ENCODE peak calls at places on chromosomes 12 and 14, in seven cellular contexts. O is Panc1; Z is suprapubic skin; Q is mesendoderm; B is upper lobe of right lung; M is CD8-positive, alpha-beta memory T cell; E is HCT116. T is an unnamed sample.

GRCh38 chr12:91685917-91686316 is 459.7 kb downstream of the BTG1 start:
- DNase-seq in O (no peak), Z (no peak), Q (no peak), B (no peak), M (no peak), E (peak; percentile 23), T (no peak)

GRCh38 chr12:89529738-89530137 is 3.9 kb upstream of the POC1B start:
- DNase-seq in O (peak; percentile 41), Z (no peak), Q (peak; percentile 46), B (no peak), M (no peak), E (no peak), T (no peak)

GRCh38 chr12:64679487-64679983 is 69.2 kb downstream of the RASSF3 start:
- DNase-seq in O (peak; percentile 86), Z (peak; percentile 85), Q (no peak), B (peak; percentile 71), M (peak; percentile 50), E (peak; percentile 74), T (peak; percentile 82)

GRCh38 chr12:68175566-68176033 is 16.1 kb upstream of the IFNG start:
- DNase-seq in O (no peak), Z (no peak), Q (peak; percentile 39), B (no peak), M (peak; percentile 58), E (no peak), T (no peak)

GRCh38 chr12:88624911-88625310 is 44.6 kb upstream of the KITLG start:
- DNase-seq in O (no peak), Z (no peak), Q (no peak), B (no peak), M (no peak), E (no peak), T (no peak)

GRCh38 chr14:89283327-89284060 is 133.5 kb downstream of the FOXN3 start:
- DNase-seq in O (no peak), Z (peak; percentile 38), Q (no peak), B (no peak), M (no peak), E (no peak), T (no peak)

GRCh38 chr12:100251917-100252316 is 15.0 kb downstream of the DEPDC4 start:
- DNase-seq in O (no peak), Z (no peak), Q (no peak), B (no peak), M (no peak), E (no peak), T (no peak)

GRCh38 chr12:106415134-106415533 is 57.6 kb downstream of the POLR3B start:
- DNase-seq in O (no peak), Z (no peak), Q (no peak), B (no peak), M (no peak), E (no peak), T (no peak)

GRCh38 chr12:122471324-122472226 is 29.2 kb downstream of the ZCCHC8 start:
- DNase-seq in O (no peak), Z (no peak), Q (peak; percentile 64), B (no peak), M (no peak), E (peak; percentile 42), T (no peak)

GRCh38 chr12:3092770-3093169 is 15.6 kb downstream of the TSPAN9 start:
- DNase-seq in O (no peak), Z (no peak), Q (no peak), B (no peak), M (no peak), E (no peak), T (no peak)

GRCh38 chr12:119195256-119195655 is 16.5 kb downstream of the HSPB8 start:
- DNase-seq in O (no peak), Z (no peak), Q (no peak), B (no peak), M (no peak), E (no peak), T (no peak)

GRCh38 chr12:122641976-122642375 is 61.2 kb downstream of the HCAR2 start:
- DNase-seq in O (no peak), Z (no peak), Q (no peak), B (no peak), M (no peak), E (no peak), T (no peak)

GRCh38 chr12:53493610-53494391 is 5.5 kb downstream of the MAP3K12 start:
- DNase-seq in O (no peak), Z (no peak), Q (peak; percentile 66), B (peak; percentile 38), M (no peak), E (no peak), T (no peak)

GRCh38 chr14:66530526-66530925 is 22.6 kb downstream of the GPHN start:
- DNase-seq in O (no peak), Z (no peak), Q (no peak), B (no peak), M (no peak), E (no peak), T (no peak)

GRCh38 chr12:81209001-81209400 is 131.1 kb downstream of the ACSS3 start:
- DNase-seq in O (no peak), Z (no peak), Q (no peak), B (no peak), M (no peak), E (no peak), T (no peak)

GRCh38 chr12:26953447-26953846 is 15.2 kb downstream of the FGFR1OP2 start:
- DNase-seq in O (no peak), Z (no peak), Q (no peak), B (no peak), M (no peak), E (no peak), T (peak; percentile 20)

GRCh38 chr12:50720085-50720484 is 43.8 kb upstream of the ATF1 start:
- DNase-seq in O (no peak), Z (no peak), Q (no peak), B (no peak), M (no peak), E (no peak), T (no peak)

GRCh38 chr12:100858658-100859057 is 64.1 kb downstream of the ANO4 start:
- DNase-seq in O (no peak), Z (no peak), Q (no peak), B (no peak), M (no peak), E (no peak), T (no peak)

GRCh38 chr12:117900561-117900960 is 68.2 kb downstream of the KSR2 start:
- DNase-seq in O (peak; percentile 1), Z (no peak), Q (no peak), B (no peak), M (no peak), E (no peak), T (no peak)

DNA sequence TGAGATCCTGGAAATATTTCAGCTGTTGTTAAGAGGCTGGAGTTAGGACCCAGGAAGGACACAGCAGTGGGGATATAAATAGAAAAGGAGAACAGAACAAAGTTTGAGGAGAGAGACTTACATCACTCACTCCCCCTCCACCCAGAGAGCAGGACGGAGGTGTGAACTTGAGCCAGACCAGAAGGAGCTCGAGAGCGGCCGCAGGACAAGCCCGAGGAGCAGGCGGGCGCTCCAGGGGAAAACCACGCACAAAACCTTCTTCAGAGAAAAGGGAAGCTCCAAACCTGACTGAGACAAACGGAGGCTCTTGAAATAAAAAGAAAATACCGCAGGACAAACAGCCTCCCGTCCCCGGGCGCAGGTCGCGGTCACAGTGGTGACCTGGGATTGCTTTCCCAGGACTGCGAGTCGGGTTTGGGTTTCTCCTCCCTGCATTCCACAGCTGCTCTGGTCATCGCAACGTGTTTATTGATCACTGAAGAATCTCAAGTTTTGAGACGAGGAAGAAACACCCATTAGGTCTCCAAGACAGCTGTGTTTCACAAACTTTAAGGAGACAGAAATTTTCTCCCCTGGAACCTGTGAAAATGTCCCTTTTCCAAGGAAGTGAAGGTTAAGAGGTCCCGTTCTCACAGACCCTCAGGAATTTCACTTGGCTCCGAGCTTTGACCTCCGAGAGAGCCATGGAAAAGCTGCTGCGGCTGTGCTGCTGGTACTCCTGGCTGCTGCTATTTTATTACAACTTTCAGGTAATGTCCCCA is at the start of gene ADGRD1:
- DNase-seq in O (no peak), Z (no peak), Q (peak; percentile 84), B (peak; percentile 83), M (no peak), E (no peak), T (peak; percentile 86)
- H3K4me3 ChIP-seq in O (no peak within 1 kb of the TSS), Z (peak within 1 kb of the TSS; percentile 48), Q (no peak within 1 kb of the TSS), B (peak within 1 kb of the TSS; percentile 58), M (no peak within 1 kb of the TSS), E (no peak within 1 kb of the TSS), T (peak within 1 kb of the TSS; percentile 86)

DNA sequence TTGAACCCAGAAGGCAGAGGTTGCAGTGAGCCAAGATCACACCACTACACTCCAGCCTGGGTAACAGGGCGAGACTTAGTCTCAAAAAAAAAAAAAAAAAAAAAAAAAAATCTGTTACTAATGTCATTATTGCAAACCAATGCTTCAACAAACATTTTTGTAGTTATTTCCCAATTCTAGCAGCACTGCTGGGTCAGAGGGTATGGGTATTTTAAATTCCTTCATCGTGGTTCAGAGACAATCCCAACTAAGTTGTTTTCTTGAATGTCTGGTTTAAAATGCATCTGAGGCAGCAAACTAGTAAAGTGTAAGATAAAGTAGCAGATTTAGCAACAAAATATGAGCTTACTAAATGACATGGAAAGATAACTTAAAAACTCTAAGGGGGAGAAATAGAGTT is 65.6 kb downstream of the FERMT2 start:
- DNase-seq in O (no peak), Z (no peak), Q (no peak), B (no peak), M (no peak), E (no peak), T (no peak)
- H3K27ac ChIP-seq in O (no peak overlapping the region), Z (no peak overlapping the region), Q (no peak overlapping the region), B (no peak overlapping the region), M (no peak overlapping the region), E (no peak overlapping the region), T (no peak overlapping the region)

DNA sequence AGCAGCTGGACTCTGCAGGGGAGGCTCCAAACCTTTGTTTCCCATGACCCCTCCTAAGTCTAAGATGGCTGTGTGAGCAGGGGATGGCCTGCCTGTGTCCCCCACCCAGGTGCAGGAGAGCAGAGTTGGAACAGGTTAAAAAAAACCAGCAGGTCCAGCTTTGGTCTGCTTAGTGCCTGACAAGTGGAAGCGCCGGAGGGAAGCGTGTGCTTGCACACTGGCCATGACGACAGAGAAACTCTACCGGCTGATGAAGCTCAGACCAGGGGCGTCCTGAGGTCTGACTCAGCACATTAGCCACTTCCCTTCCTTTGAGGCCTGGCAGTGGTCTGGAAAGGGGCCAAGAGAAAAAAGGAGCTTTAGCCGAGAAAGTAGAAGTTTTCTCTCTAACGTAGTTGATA is 280.1 kb downstream of the VRK1 start:
- DNase-seq in O (no peak), Z (no peak), Q (no peak), B (no peak), M (no peak), E (peak; percentile 61), T (peak; percentile 38)
- H3K4me3 ChIP-seq in O (no peak overlapping the region), Z (no peak overlapping the region), Q (no peak overlapping the region), B (no peak overlapping the region), M (no peak overlapping the region), E (peak overlapping the region; percentile 16), T (no peak overlapping the region)

GRCh38 chr14:52121441-52121840 is 52.6 kb upstream of the NID2 start:
- DNase-seq in O (no peak), Z (no peak), Q (no peak), B (no peak), M (no peak), E (no peak), T (no peak)

GRCh38 chr14:52115286-52115685 is 46.4 kb upstream of the NID2 start:
- DNase-seq in O (no peak), Z (no peak), Q (no peak), B (no peak), M (no peak), E (no peak), T (no peak)

GRCh38 chr14:52119030-52119429 is 50.2 kb upstream of the NID2 start:
- DNase-seq in O (no peak), Z (no peak), Q (no peak), B (no peak), M (no peak), E (no peak), T (no peak)

GRCh38 chr14:52112336-52113018 is 43.6 kb upstream of the NID2 start:
- DNase-seq in O (no peak), Z (no peak), Q (no peak), B (no peak), M (no peak), E (no peak), T (no peak)

GRCh38 chr14:52117433-52117832 is 48.6 kb upstream of the NID2 start:
- DNase-seq in O (no peak), Z (no peak), Q (no peak), B (no peak), M (no peak), E (no peak), T (peak; percentile 66)
- H3K27ac ChIP-seq in O (no peak overlapping the region), Z (no peak overlapping the region), Q (no peak overlapping the region), B (no peak overlapping the region), M (no peak overlapping the region), E (no peak overlapping the region), T (no peak overlapping the region)

T was measured in right cardiac atrium.